ENCODE peak calls at places on chromosomes 5 and 9, in nine cellular contexts. One of them, this sample, is unnamed.

GRCh38 chr5:73037545-73037944 is 81.7 kb downstream of the FCHO2 start:
- DNase-seq in upper lobe of right lung: no peak
- DNase-seq in pancreas: no peak
- DNase-seq in breast epithelium: no peak
- DNase-seq in heart right ventricle: no peak
- DNase-seq in neural crest cell: no peak
- DNase-seq in osteoblast: peak
- DNase-seq in endothelial cell: no peak
- DNase-seq in astrocyte: no peak
- DNase-seq in this sample: no peak

GRCh38 chr5:176466245-176466871 is 18.2 kb downstream of the FAF2 start:
- DNase-seq in astrocyte: peak
- DNase-seq in osteoblast: peak
- DNase-seq in heart right ventricle: no peak
- DNase-seq in breast epithelium: no peak
- DNase-seq in pancreas: no peak
- DNase-seq in neural crest cell: no peak
- DNase-seq in endothelial cell: no peak
- DNase-seq in upper lobe of right lung: no peak
- DNase-seq in this sample: peak

GRCh38 chr9:131697097-131697496 is 42.8 kb downstream of the RAPGEF1 start:
- DNase-seq in heart right ventricle: peak
- DNase-seq in neural crest cell: no peak
- DNase-seq in endothelial cell: no peak
- DNase-seq in astrocyte: peak
- DNase-seq in pancreas: no peak
- DNase-seq in osteoblast: no peak
- DNase-seq in upper lobe of right lung: no peak
- DNase-seq in breast epithelium: no peak
- DNase-seq in this sample: no peak

GRCh38 chr9:90000925-90001324 is 396.1 kb downstream of the GADD45G start:
- DNase-seq in osteoblast: no peak
- DNase-seq in breast epithelium: no peak
- DNase-seq in endothelial cell: no peak
- DNase-seq in astrocyte: no peak
- DNase-seq in pancreas: no peak
- DNase-seq in neural crest cell: no peak
- DNase-seq in heart right ventricle: no peak
- DNase-seq in upper lobe of right lung: no peak
- DNase-seq in this sample: no peak

GRCh38 chr5:104412649-104413240 is 850.2 kb upstream of the NUDT12 start:
- DNase-seq in neural crest cell: peak
- DNase-seq in heart right ventricle: no peak
- DNase-seq in breast epithelium: no peak
- DNase-seq in osteoblast: peak
- DNase-seq in pancreas: peak
- DNase-seq in endothelial cell: peak
- DNase-seq in astrocyte: peak
- DNase-seq in upper lobe of right lung: no peak
- DNase-seq in this sample: peak

GRCh38 chr5:159094745-159095144 is 5.0 kb downstream of the EBF1 start:
- DNase-seq in astrocyte: peak
- DNase-seq in upper lobe of right lung: no peak
- DNase-seq in breast epithelium: no peak
- DNase-seq in osteoblast: peak
- DNase-seq in neural crest cell: no peak
- DNase-seq in pancreas: peak
- DNase-seq in endothelial cell: peak
- DNase-seq in heart right ventricle: peak
- DNase-seq in this sample: no peak

GRCh38 chr5:55894135-55894534 is 43.0 kb downstream of the IL31RA start:
- DNase-seq in endothelial cell: no peak
- DNase-seq in upper lobe of right lung: no peak
- DNase-seq in osteoblast: no peak
- DNase-seq in heart right ventricle: no peak
- DNase-seq in breast epithelium: no peak
- DNase-seq in astrocyte: no peak
- DNase-seq in neural crest cell: no peak
- DNase-seq in pancreas: no peak
- DNase-seq in this sample: no peak

GRCh38 chr9:18396102-18396728 is 77.7 kb upstream of the ADAMTSL1 start:
- DNase-seq in heart right ventricle: no peak
- DNase-seq in pancreas: no peak
- DNase-seq in astrocyte: no peak
- DNase-seq in osteoblast: no peak
- DNase-seq in upper lobe of right lung: no peak
- DNase-seq in neural crest cell: no peak
- DNase-seq in breast epithelium: no peak
- DNase-seq in endothelial cell: no peak
- DNase-seq in this sample: no peak

GRCh38 chr9:71483457-71483856 is 284.9 kb downstream of the CEMIP2 start:
- DNase-seq in osteoblast: no peak
- DNase-seq in heart right ventricle: no peak
- DNase-seq in astrocyte: no peak
- DNase-seq in pancreas: no peak
- DNase-seq in upper lobe of right lung: no peak
- DNase-seq in endothelial cell: no peak
- DNase-seq in breast epithelium: no peak
- DNase-seq in neural crest cell: no peak
- DNase-seq in this sample: no peak

DNA sequence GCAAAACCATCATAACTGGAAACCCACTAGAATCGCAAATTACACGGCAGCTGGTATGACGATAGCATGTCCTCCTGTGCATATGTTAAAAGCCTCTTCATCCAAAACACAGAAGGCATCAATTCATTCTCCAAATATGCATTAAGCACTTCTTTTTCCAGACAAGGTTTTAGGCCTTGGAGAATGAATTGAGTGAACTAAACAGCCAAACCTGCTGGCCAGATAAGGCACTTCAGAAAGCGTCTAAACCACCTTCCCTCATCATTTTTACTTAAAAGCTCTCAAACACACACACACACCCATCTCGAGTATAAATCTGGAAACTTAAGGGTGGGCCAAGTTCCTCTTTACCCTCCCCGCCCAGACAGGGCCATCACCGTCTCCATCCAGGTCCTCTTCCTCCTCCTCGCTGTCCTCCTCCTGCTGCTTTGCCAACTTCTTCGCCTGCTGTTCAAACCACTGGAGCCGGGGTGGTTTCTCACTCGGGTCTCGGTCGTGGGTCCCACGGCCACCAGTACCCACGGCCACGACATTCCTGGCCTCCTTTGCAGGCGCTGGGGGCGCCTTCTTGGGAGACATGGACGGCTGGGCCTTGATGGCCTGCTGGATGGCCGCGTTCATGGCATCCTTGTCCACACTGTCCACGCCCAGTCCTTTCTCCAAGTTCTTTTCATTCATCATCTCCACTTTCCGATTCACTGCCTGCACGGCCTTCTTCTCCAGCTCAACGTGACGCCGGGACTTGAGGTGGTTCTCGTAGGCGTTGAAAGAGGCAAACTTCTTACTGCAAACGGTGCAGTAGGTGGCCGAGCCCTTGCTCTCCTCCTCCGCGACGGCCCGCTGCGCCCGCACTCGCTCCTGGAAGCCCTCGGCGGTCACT is 696 bp downstream of the ZNF622 start:
- DNase-seq in heart right ventricle: no peak
- DNase-seq in endothelial cell: no peak
- DNase-seq in osteoblast: no peak
- DNase-seq in upper lobe of right lung: peak
- DNase-seq in neural crest cell: no peak
- DNase-seq in astrocyte: peak
- DNase-seq in breast epithelium: no peak
- DNase-seq in pancreas: no peak
- DNase-seq in this sample: no peak
- TF ChIP-seq CTCF in heart right ventricle: no peak
- TF ChIP-seq CTCF in endothelial cell: no peak
- TF ChIP-seq CTCF in osteoblast: peak
- TF ChIP-seq CTCF in upper lobe of right lung: no peak
- TF ChIP-seq CTCF in neural crest cell: no peak
- TF ChIP-seq CTCF in astrocyte: peak
- TF ChIP-seq CTCF in breast epithelium: no peak
- TF ChIP-seq CTCF in pancreas: no peak
- TF ChIP-seq CTCF in this sample: no peak

DNA sequence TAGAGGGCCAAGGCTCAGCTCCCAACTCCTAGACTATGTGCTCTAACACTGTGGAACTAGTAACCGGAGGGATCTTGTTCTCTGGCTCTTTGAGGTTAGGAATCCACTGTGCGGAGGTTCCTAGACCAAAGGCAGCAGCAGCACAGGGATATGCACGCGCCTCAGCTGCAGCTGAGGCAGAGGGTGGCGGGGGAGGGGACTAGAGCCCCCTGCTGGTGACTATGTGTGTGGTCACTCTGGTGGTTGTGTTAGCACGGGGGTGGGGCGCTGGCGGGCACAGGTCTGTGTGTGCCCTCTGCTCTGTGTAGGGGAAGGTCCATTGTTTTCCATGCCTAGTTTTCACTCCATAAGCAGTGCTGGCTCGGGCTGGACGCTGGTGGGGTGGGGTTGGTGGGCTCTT is 458.0 kb upstream of the IZUMO3 start:
- DNase-seq in upper lobe of right lung: no peak
- DNase-seq in neural crest cell: no peak
- DNase-seq in heart right ventricle: no peak
- DNase-seq in astrocyte: no peak
- DNase-seq in pancreas: no peak
- DNase-seq in osteoblast: no peak
- DNase-seq in endothelial cell: peak
- DNase-seq in breast epithelium: no peak
- DNase-seq in this sample: no peak
- TF ChIP-seq CTCF in upper lobe of right lung: no peak
- TF ChIP-seq CTCF in neural crest cell: peak
- TF ChIP-seq CTCF in heart right ventricle: no peak
- TF ChIP-seq CTCF in astrocyte: no peak
- TF ChIP-seq CTCF in pancreas: no peak
- TF ChIP-seq CTCF in osteoblast: no peak
- TF ChIP-seq CTCF in endothelial cell: peak
- TF ChIP-seq CTCF in breast epithelium: no peak
- TF ChIP-seq CTCF in this sample: no peak

GRCh38 chr5:170305016-170305645 is 7.6 kb upstream of the LCP2 start:
- DNase-seq in heart right ventricle: no peak
- DNase-seq in neural crest cell: no peak
- DNase-seq in upper lobe of right lung: no peak
- DNase-seq in pancreas: no peak
- DNase-seq in astrocyte: no peak
- DNase-seq in endothelial cell: no peak
- DNase-seq in osteoblast: no peak
- DNase-seq in breast epithelium: no peak
- DNase-seq in this sample: no peak

GRCh38 chr5:170303564-170303963 is 6.0 kb upstream of the LCP2 start:
- DNase-seq in osteoblast: no peak
- DNase-seq in neural crest cell: no peak
- DNase-seq in astrocyte: no peak
- DNase-seq in heart right ventricle: no peak
- DNase-seq in pancreas: no peak
- DNase-seq in breast epithelium: no peak
- DNase-seq in upper lobe of right lung: no peak
- DNase-seq in endothelial cell: no peak
- DNase-seq in this sample: no peak

GRCh38 chr5:170301149-170301548 is 3.6 kb upstream of the LCP2 start:
- DNase-seq in upper lobe of right lung: no peak
- DNase-seq in osteoblast: no peak
- DNase-seq in breast epithelium: no peak
- DNase-seq in astrocyte: no peak
- DNase-seq in neural crest cell: no peak
- DNase-seq in endothelial cell: no peak
- DNase-seq in pancreas: no peak
- DNase-seq in heart right ventricle: no peak
- DNase-seq in this sample: no peak

GRCh38 chr5:170301901-170302728 is 4.5 kb upstream of the LCP2 start:
- DNase-seq in endothelial cell: no peak
- DNase-seq in pancreas: no peak
- DNase-seq in breast epithelium: no peak
- DNase-seq in astrocyte: no peak
- DNase-seq in upper lobe of right lung: no peak
- DNase-seq in neural crest cell: no peak
- DNase-seq in heart right ventricle: no peak
- DNase-seq in osteoblast: no peak
- DNase-seq in this sample: no peak

DNA sequence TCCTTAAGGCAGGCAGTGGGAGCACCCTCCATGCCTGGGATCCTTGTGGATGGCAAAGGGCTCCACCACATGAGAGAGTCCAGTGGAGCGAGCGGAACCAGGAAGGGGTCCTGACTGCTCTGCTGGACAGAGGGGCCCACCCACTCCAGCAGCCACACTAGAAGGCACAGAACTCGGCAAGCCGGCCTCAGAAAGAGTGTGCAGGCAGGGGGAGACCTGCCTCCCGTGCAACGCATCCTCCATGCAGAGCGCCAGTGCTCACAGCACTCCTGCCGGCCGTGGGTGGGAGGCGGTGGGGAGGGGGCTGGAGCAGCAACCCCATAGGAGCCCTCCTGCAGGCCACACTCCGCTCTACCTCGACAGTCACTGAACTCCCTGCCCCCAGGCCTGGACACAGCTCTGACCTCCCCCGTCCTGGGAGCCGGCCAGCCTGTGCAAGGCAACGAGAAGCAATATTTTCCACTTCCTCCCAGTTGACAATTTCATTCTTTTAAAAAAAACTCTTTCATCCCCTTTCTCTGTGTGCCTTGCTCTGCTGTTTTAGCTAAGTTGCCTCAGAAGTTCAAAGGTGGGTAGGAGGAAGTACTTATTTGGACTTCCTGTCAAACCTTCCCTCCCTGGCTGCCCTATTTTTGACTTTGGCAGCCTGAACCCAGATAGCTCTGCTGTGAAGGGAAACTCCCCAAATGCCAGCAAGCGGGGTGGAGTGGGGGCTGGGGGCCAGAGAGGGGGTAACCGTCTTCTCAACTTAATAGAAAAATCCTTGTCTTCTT is 5.3 kb upstream of the LCP2 start:
- DNase-seq in upper lobe of right lung: peak
- DNase-seq in osteoblast: no peak
- DNase-seq in neural crest cell: no peak
- DNase-seq in astrocyte: no peak
- DNase-seq in breast epithelium: no peak
- DNase-seq in pancreas: no peak
- DNase-seq in heart right ventricle: peak
- DNase-seq in endothelial cell: no peak
- DNase-seq in this sample: no peak
- TF ChIP-seq CTCF in upper lobe of right lung: no peak
- TF ChIP-seq CTCF in osteoblast: no peak
- TF ChIP-seq CTCF in neural crest cell: no peak
- TF ChIP-seq CTCF in astrocyte: no peak
- TF ChIP-seq CTCF in breast epithelium: no peak
- TF ChIP-seq CTCF in pancreas: no peak
- TF ChIP-seq CTCF in heart right ventricle: no peak
- TF ChIP-seq CTCF in endothelial cell: no peak
- TF ChIP-seq CTCF in this sample: no peak

DNA sequence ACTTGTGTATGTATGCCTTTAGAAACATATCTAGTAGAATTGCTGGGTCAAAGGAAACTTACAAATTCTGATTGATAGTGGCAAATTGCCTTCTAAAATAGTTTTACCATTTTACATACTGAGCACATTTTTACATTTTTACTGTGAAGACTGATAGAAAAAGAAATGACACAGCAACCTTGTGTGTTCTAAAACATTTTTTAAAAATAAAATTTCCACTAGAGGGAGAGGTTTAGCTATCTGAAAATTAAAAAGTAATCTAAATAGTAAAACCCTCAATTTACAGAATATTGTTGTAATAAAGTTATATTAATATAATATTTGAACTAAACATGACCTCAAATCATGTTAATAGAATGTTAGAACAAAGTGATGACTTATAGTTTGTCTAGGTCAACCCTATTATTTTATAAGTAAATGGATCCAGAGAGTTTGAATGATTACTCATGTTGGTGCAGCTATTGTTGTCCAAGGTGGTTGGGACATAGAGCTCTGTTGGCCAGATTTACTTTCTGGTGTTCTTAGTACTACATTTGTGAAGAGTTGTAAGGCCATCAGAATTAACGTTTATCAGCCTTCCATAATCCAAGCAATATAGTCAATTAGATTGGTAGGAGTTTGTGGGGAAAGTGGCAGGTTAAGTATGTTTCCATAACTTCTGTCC is 17.2 kb downstream of the CENPP start:
- DNase-seq in heart right ventricle: no peak
- DNase-seq in endothelial cell: no peak
- DNase-seq in breast epithelium: no peak
- DNase-seq in osteoblast: no peak
- DNase-seq in neural crest cell: no peak
- DNase-seq in pancreas: no peak
- DNase-seq in upper lobe of right lung: no peak
- DNase-seq in astrocyte: peak
- DNase-seq in this sample: no peak
- TF ChIP-seq CTCF in heart right ventricle: peak
- TF ChIP-seq CTCF in endothelial cell: no peak
- TF ChIP-seq CTCF in breast epithelium: peak
- TF ChIP-seq CTCF in osteoblast: peak
- TF ChIP-seq CTCF in neural crest cell: no peak
- TF ChIP-seq CTCF in pancreas: no peak
- TF ChIP-seq CTCF in upper lobe of right lung: peak
- TF ChIP-seq CTCF in astrocyte: no peak
- TF ChIP-seq CTCF in this sample: no peak

This sample was measured in mammary epithelial cell.